ENCODE peak calls at places on chromosome 5, in eight cellular contexts. S is keratinocyte, R is uterus, B is fibroblast of lung, Q is heart left ventricle, H is psoas muscle, T is brain microvascular endothelial cell, Y is WERI-Rb-1. V is an unnamed sample.

GRCh38 chr5:123700624-123701023 is 188.6 kb downstream of the CSNK1G3 start:
- DNase-seq in S (peak; percentile 41), R (peak; percentile 15), B (peak; percentile 99), Q (peak; percentile 16), H (no peak), T (peak; percentile 98), Y (no peak), V (no peak)

GRCh38 chr5:107329850-107330249 is 340.9 kb downstream of the EFNA5 start:
- DNase-seq in S (no peak), R (no peak), B (no peak), Q (no peak), H (no peak), T (no peak), Y (no peak), V (no peak)

GRCh38 chr5:34684281-34684979 is 28.3 kb downstream of the RAI14 start:
- DNase-seq in S (peak; percentile 26), R (no peak), B (peak; percentile 83), Q (no peak), H (no peak), T (peak; percentile 69), Y (no peak), V (no peak)

GRCh38 chr5:167652690-167653089 is 638.8 kb upstream of the WWC1 start:
- DNase-seq in S (no peak), R (no peak), B (peak; percentile 74), Q (no peak), H (no peak), T (peak; percentile 30), Y (no peak), V (no peak)

GRCh38 chr5:120443607-120444006 is 20.5 kb upstream of the PRR16 start:
- DNase-seq in S (no peak), R (no peak), B (no peak), Q (no peak), H (no peak), T (no peak), Y (no peak), V (no peak)

GRCh38 chr5:60295423-60295822 is 401.9 kb upstream of the PDE4D start:
- DNase-seq in S (no peak), R (no peak), B (peak; percentile 25), Q (peak; percentile 8), H (no peak), T (peak; percentile 50), Y (peak; percentile 57), V (peak; percentile 58)

GRCh38 chr5:1526681-1527131 is 2.9 kb upstream of the LPCAT1 start:
- DNase-seq in S (no peak), R (peak; percentile 8), B (no peak), Q (peak; percentile 3), H (peak; percentile 28), T (no peak), Y (peak; percentile 8), V (peak; percentile 9)

GRCh38 chr5:165334186-165334585 is 1828.8 kb downstream of the MAT2B start:
- DNase-seq in S (no peak), R (no peak), B (peak; percentile 84), Q (no peak), H (no peak), T (no peak), Y (no peak), V (no peak)

GRCh38 chr5:37724395-37725125 is 115.3 kb downstream of the GDNF start:
- DNase-seq in S (no peak), R (no peak), B (peak; percentile 75), Q (no peak), H (no peak), T (no peak), Y (no peak), V (no peak)

GRCh38 chr5:10701567-10702039 is 59.4 kb downstream of the DAP start:
- DNase-seq in S (no peak), R (no peak), B (peak; percentile 56), Q (peak; percentile 40), H (no peak), T (peak; percentile 56), Y (peak; percentile 72), V (no peak)

GRCh38 chr5:176906126-176906525 is 7.0 kb upstream of the HK3 start:
- DNase-seq in S (no peak), R (no peak), B (no peak), Q (no peak), H (no peak), T (no peak), Y (no peak), V (no peak)
- H3K36me3 ChIP-seq in S (peaks cover 34% of the 10 kb centered on the region), R (no peaks in the 10 kb centered on the region), B (peaks cover 16% of the 10 kb centered on the region), Q (peaks cover 29% of the 10 kb centered on the region), H (peaks cover 89% of the 10 kb centered on the region), T (peaks cover 44% of the 10 kb centered on the region), Y (peaks cover 8% of the 10 kb centered on the region), V (peaks cover 86% of the 10 kb centered on the region)

GRCh38 chr5:77697692-77698091 is 59.2 kb upstream of the OTP start:
- DNase-seq in S (no peak), R (no peak), B (no peak), Q (no peak), H (no peak), T (no peak), Y (no peak), V (no peak)

GRCh38 chr5:77698920-77699319 is 60.4 kb upstream of the OTP start:
- DNase-seq in S (no peak), R (no peak), B (no peak), Q (no peak), H (no peak), T (no peak), Y (no peak), V (no peak)

GRCh38 chr5:77693913-77694312 is 55.4 kb upstream of the OTP start:
- DNase-seq in S (no peak), R (no peak), B (no peak), Q (no peak), H (no peak), T (no peak), Y (no peak), V (no peak)

GRCh38 chr5:77696120-77696519 is 57.6 kb upstream of the OTP start:
- DNase-seq in S (no peak), R (no peak), B (no peak), Q (no peak), H (no peak), T (no peak), Y (no peak), V (no peak)
- H3K36me3 ChIP-seq in S (peaks cover 1% of the 10 kb centered on the region), R (no peaks in the 10 kb centered on the region), B (no peaks in the 10 kb centered on the region), Q (no peaks in the 10 kb centered on the region), H (peaks cover 24% of the 10 kb centered on the region), T (no peaks in the 10 kb centered on the region), Y (peaks cover 16% of the 10 kb centered on the region), V (peaks cover 17% of the 10 kb centered on the region)

GRCh38 chr5:114435885-114436299 is 74.0 kb downstream of the KCNN2 start:
- DNase-seq in S (no peak), R (no peak), B (no peak), Q (no peak), H (no peak), T (no peak), Y (no peak), V (no peak)
- H3K36me3 ChIP-seq in S (no peaks in the 10 kb centered on the region), R (no peaks in the 10 kb centered on the region), B (no peaks in the 10 kb centered on the region), Q (no peaks in the 10 kb centered on the region), H (no peaks in the 10 kb centered on the region), T (no peaks in the 10 kb centered on the region), Y (no peaks in the 10 kb centered on the region), V (no peaks in the 10 kb centered on the region)

GRCh38 chr5:32170303-32171170 is 3.6 kb downstream of the GOLPH3 start:
- DNase-seq in S (no peak), R (no peak), B (peak; percentile 70), Q (no peak), H (no peak), T (peak; percentile 51), Y (no peak), V (no peak)

GRCh38 chr5:32163785-32164184 is 10.3 kb downstream of the GOLPH3 start:
- DNase-seq in S (no peak), R (no peak), B (no peak), Q (no peak), H (no peak), T (no peak), Y (no peak), V (no peak)

GRCh38 chr5:32165597-32165996 is 8.5 kb downstream of the GOLPH3 start:
- DNase-seq in S (no peak), R (no peak), B (no peak), Q (no peak), H (no peak), T (no peak), Y (no peak), V (no peak)

GRCh38 chr5:32172908-32173393 is 1.2 kb downstream of the GOLPH3 start:
- DNase-seq in S (no peak), R (no peak), B (peak; percentile 55), Q (no peak), H (no peak), T (no peak), Y (no peak), V (no peak)

DNA sequence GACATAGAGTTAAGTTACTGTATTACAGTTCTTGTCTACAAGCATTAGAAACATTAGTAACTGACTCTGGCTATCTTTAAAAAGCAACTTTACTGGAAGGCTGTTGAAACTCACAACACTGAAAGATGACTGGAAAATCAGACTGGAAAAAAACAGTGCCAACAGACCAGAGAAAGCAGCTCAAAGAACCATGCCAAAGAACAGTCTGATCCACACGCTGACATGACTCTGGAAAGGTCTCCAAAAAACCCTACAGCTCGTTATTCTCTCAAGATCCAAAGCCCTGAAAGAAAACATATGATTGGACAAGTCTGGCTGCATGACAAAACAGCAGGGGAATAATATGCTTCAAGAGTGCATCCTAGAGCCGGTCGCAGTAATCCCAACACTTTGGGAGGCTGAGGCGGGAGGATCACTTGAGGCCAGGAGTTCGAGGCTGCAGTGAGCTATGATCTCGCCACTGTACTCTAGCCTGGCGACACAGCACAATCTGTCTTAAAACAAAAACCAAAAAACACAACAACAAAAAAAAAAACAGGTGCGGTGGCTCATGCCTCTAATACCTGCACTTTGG is 5.6 kb downstream of the GOLPH3 start:
- DNase-seq in S (no peak), R (no peak), B (no peak), Q (no peak), H (no peak), T (no peak), Y (peak; percentile 4), V (no peak)
- H3K36me3 ChIP-seq in S (peaks cover 4% of the 10 kb centered on the region), R (no peaks in the 10 kb centered on the region), B (no peaks in the 10 kb centered on the region), Q (peaks cover 21% of the 10 kb centered on the region), H (peaks cover 38% of the 10 kb centered on the region), T (peaks cover 29% of the 10 kb centered on the region), Y (peaks cover 87% of the 10 kb centered on the region), V (peaks cover 17% of the 10 kb centered on the region)

GRCh38 chr5:179836225-179837019 is 15.7 kb downstream of the SQSTM1 start:
- DNase-seq in S (no peak), R (no peak), B (peak; percentile 41), Q (no peak), H (peak; percentile 74), T (no peak), Y (no peak), V (no peak)

GRCh38 chr5:179839328-179840256 is 18.9 kb downstream of the SQSTM1 start:
- DNase-seq in S (no peak), R (no peak), B (no peak), Q (no peak), H (peak; percentile 78), T (no peak), Y (no peak), V (no peak)

GRCh38 chr5:179840321-179840720 is 18.3 kb downstream of the MRNIP start:
- DNase-seq in S (no peak), R (no peak), B (no peak), Q (no peak), H (no peak), T (no peak), Y (no peak), V (no peak)

GRCh38 chr5:179834120-179834519 is 13.4 kb downstream of the SQSTM1 start:
- DNase-seq in S (no peak), R (no peak), B (no peak), Q (no peak), H (no peak), T (no peak), Y (no peak), V (no peak)

GRCh38 chr5:179837076-179838011 is 16.6 kb downstream of the SQSTM1 start:
- DNase-seq in S (no peak), R (no peak), B (no peak), Q (no peak), H (no peak), T (no peak), Y (no peak), V (no peak)
- H3K36me3 ChIP-seq in S (peaks cover 28% of the 10 kb centered on the region), R (no peaks in the 10 kb centered on the region), B (peaks cover 40% of the 10 kb centered on the region), Q (peaks cover 42% of the 10 kb centered on the region), H (peaks cover 60% of the 10 kb centered on the region), T (peaks cover 57% of the 10 kb centered on the region), Y (peaks cover 16% of the 10 kb centered on the region), V (peaks cover 83% of the 10 kb centered on the region)